ENCODE peak calls at places on chromosomes 3 and 15, in six cellular contexts. N is astrocyte of the cerebellum; I is adrenal gland; L is epithelial cell of esophagus; W is uterus; T is CD4-positive, alpha-beta T cell. K is an unnamed sample.

GRCh38 chr3:128404276-128405062 is 62.2 kb downstream of the DNAJB8 start:
- DNase-seq in N (no peak), I (no peak), L (no peak), W (no peak), T (no peak), K (no peak)

GRCh38 chr3:133894334-133895207 is 1.1 kb downstream of the RAB6B start:
- DNase-seq in N (no peak), I (no peak), L (no peak), W (no peak), T (no peak), K (peak)

GRCh38 chr3:113659121-113659531 is 37.3 kb downstream of the USF3 start:
- DNase-seq in N (no peak), I (no peak), L (no peak), W (no peak), T (no peak), K (no peak)

GRCh38 chr3:149174901-149175300 is 45.5 kb downstream of the HPS3 start:
- DNase-seq in N (peak), I (no peak), L (no peak), W (no peak), T (no peak), K (peak)

GRCh38 chr15:91956026-91956723 is 102.7 kb downstream of the SLCO3A1 start:
- DNase-seq in N (no peak), I (no peak), L (peak), W (no peak), T (no peak), K (no peak)

GRCh38 chr3:122572940-122573412 is 4.5 kb upstream of the PARP15 start:
- DNase-seq in N (no peak), I (peak), L (peak), W (peak), T (peak), K (peak)

GRCh38 chr15:89681146-89681545 is 2.0 kb upstream of the PLIN1 start:
- DNase-seq in N (no peak), I (no peak), L (no peak), W (no peak), T (no peak), K (no peak)

GRCh38 chr3:122635789-122636188 is 44.9 kb upstream of the PARP14 start:
- DNase-seq in N (peak), I (no peak), L (peak), W (no peak), T (no peak), K (no peak)

GRCh38 chr3:175346573-175347356 is 487.6 kb downstream of the NAALADL2 start:
- DNase-seq in N (peak), I (peak), L (peak), W (peak), T (no peak), K (no peak)

GRCh38 chr3:45583021-45583851 is 11.3 kb upstream of the LIMD1 start:
- DNase-seq in N (no peak), I (peak), L (no peak), W (peak), T (no peak), K (no peak)

GRCh38 chr15:85094685-85095084 is 113.0 kb downstream of the PDE8A start:
- DNase-seq in N (peak), I (no peak), L (peak), W (no peak), T (no peak), K (no peak)

GRCh38 chr3:47455806-47456452 is 19.8 kb downstream of the SCAP start:
- DNase-seq in N (no peak), I (no peak), L (peak), W (no peak), T (no peak), K (no peak)

GRCh38 chr15:101004500-101004899 is 85.3 kb downstream of the LRRK1 start:
- DNase-seq in N (no peak), I (no peak), L (no peak), W (no peak), T (no peak), K (no peak)

GRCh38 chr15:40790723-40791122 is 16.2 kb upstream of the ZFYVE19 start:
- DNase-seq in N (no peak), I (no peak), L (peak), W (no peak), T (no peak), K (no peak)

GRCh38 chr3:135918600-135918999 is 46.9 kb upstream of the PPP2R3A start:
- DNase-seq in N (peak), I (no peak), L (peak), W (no peak), T (no peak), K (no peak)

GRCh38 chr3:128094295-128095151 is 29.1 kb downstream of the RUVBL1 start:
- DNase-seq in N (no peak), I (no peak), L (peak), W (no peak), T (no peak), K (no peak)

GRCh38 chr3:162769559-162769958 is 1273.0 kb downstream of the OTOL1 start:
- DNase-seq in N (no peak), I (no peak), L (peak), W (no peak), T (no peak), K (no peak)

GRCh38 chr3:122671543-122671942 is 9.1 kb upstream of the PARP14 start:
- DNase-seq in N (no peak), I (no peak), L (no peak), W (no peak), T (no peak), K (no peak)

GRCh38 chr3:49359623-49360022 is 1.5 kb upstream of the GPX1 start:
- DNase-seq in N (no peak), I (no peak), L (peak), W (no peak), T (no peak), K (no peak)

GRCh38 chr3:82643948-82644347 is 882.5 kb upstream of the GBE1 start:
- DNase-seq in N (no peak), I (no peak), L (peak), W (no peak), T (no peak), K (no peak)

GRCh38 chr15:70503798-70504304 is 259.5 kb downstream of the UACA start:
- DNase-seq in N (no peak), I (no peak), L (no peak), W (no peak), T (no peak), K (no peak)

GRCh38 chr3:156609546-156609945 is 54.6 kb upstream of the SSR3 start:
- DNase-seq in N (no peak), I (no peak), L (no peak), W (no peak), T (no peak), K (no peak)

GRCh38 chr3:185693985-185694675 is 108.0 kb downstream of the SENP2 start:
- DNase-seq in N (no peak), I (no peak), L (no peak), W (no peak), T (no peak), K (no peak)

GRCh38 chr3:46682974-46683373 is 10.5 kb downstream of the ALS2CL start:
- DNase-seq in N (no peak), I (no peak), L (no peak), W (no peak), T (no peak), K (no peak)

GRCh38 chr15:56353740-56354139 is 11.5 kb upstream of the TEX9 start:
- DNase-seq in N (no peak), I (no peak), L (no peak), W (no peak), T (no peak), K (no peak)

GRCh38 chr3:112405845-112406244 is 72.9 kb downstream of the CD200 start:
- DNase-seq in N (no peak), I (no peak), L (peak), W (no peak), T (no peak), K (no peak)

GRCh38 chr3:155065537-155065936 is 14.6 kb upstream of the MME start:
- DNase-seq in N (no peak), I (no peak), L (peak), W (no peak), T (no peak), K (no peak)

GRCh38 chr15:92902723-92903587 is 2.8 kb downstream of the CHD2 start:
- DNase-seq in N (no peak), I (no peak), L (no peak), W (no peak), T (no peak), K (no peak)

GRCh38 chr3:187334904-187335303 is 33.3 kb upstream of the RTP4 start:
- DNase-seq in N (no peak), I (no peak), L (no peak), W (no peak), T (no peak), K (no peak)

GRCh38 chr3:28077566-28077965 is 163.9 kb upstream of the CMC1 start:
- DNase-seq in N (peak), I (peak), L (peak), W (no peak), T (no peak), K (no peak)

GRCh38 chr3:13491206-13491974 is 11.3 kb downstream of the HDAC11 start:
- DNase-seq in N (no peak), I (no peak), L (no peak), W (no peak), T (no peak), K (no peak)

GRCh38 chr3:178434206-178434805 is 101.9 kb upstream of the KCNMB2 start:
- DNase-seq in N (no peak), I (no peak), L (peak), W (no peak), T (no peak), K (no peak)
- TF ChIP-seq CTCF in N (no peak), I (no peak), L (peak), W (no peak), T (no peak), K (no peak)

GRCh38 chr15:69380100-69380725 is 33.9 kb upstream of the KIF23 start:
- DNase-seq in N (no peak), I (no peak), L (peak), W (no peak), T (no peak), K (no peak)
- TF ChIP-seq CTCF in N (peak), I (no peak), L (peak), W (no peak), T (no peak), K (no peak)

GRCh38 chr3:172339892-172340291 is 108.4 kb downstream of the GHSR start:
- DNase-seq in N (no peak), I (peak), L (no peak), W (no peak), T (no peak), K (no peak)
- TF ChIP-seq CTCF in N (no peak), I (no peak), L (no peak), W (no peak), T (no peak), K (no peak)

GRCh38 chr15:50824507-50824906 is 59.0 kb upstream of the SPPL2A start:
- DNase-seq in N (no peak), I (no peak), L (no peak), W (no peak), T (no peak), K (no peak)

GRCh38 chr15:50828610-50829206 is 63.2 kb upstream of the SPPL2A start:
- DNase-seq in N (peak), I (peak), L (peak), W (peak), T (no peak), K (no peak)

GRCh38 chr15:50823281-50823680 is 57.8 kb upstream of the SPPL2A start:
- DNase-seq in N (no peak), I (no peak), L (no peak), W (no peak), T (no peak), K (no peak)

GRCh38 chr15:50821476-50821875 is 56.0 kb upstream of the SPPL2A start:
- DNase-seq in N (no peak), I (no peak), L (no peak), W (no peak), T (no peak), K (no peak)

GRCh38 chr15:50825946-50826345 is 60.4 kb upstream of the SPPL2A start:
- DNase-seq in N (no peak), I (no peak), L (no peak), W (no peak), T (no peak), K (no peak)
- TF ChIP-seq CTCF in N (no peak), I (no peak), L (no peak), W (no peak), T (no peak), K (no peak)

DNA sequence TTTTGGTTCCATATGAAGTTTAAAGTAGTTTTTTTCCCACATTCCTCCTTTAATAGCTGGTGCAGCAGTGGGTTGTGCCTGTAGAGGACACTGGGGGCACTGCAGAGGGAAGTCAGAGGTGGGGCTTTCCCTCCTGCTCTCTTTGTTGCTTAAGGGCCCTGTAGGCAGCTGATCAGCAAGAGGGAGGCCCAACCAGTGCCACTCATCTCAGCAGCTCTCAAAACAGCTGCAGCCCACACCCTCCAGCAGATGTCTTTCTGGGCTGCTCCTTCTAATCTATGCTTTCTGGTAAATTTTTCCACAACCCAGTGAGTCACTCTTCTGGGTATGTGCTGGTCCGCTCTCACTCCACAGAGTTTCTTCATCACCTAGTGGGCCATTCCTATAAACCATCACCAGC is 263.8 kb downstream of the FEZF2 start:
- DNase-seq in N (peak), I (peak), L (peak), W (no peak), T (no peak), K (no peak)
- TF ChIP-seq CTCF in N (peak), I (no peak), L (no peak), W (no peak), T (no peak), K (no peak)

DNA sequence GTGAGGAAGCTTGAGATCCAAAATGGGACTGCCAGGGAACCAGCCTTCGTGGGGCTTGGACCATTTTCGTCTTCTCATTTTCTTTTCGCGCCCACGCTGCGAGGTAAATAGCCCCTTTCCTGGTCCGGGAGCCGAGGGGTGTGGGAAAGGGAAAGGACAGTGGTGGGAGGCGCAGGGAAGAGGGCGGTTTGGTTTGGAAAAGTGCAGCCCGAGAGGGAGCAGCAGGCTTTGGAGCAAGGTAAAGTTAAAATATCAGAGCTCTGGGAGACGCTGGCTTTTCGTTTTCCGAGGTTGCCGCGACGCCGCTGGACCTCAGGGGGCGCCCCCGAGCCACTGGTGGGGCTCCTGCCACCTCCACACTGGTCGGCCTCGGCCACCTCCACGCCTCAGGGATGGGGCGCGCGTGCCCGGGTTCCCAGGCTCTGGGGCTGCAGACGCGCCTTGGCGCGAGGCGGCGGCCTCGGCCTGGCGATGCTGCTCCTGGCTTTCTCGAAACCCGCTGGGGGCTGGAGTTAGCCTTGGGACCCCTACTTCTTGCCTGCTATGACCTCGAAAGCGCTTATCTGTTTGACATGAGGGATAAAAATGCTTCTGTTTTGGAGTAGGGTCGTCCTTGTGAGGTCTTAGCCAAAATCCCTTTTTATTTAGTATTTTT is 3.2 kb downstream of the PTPRG start:
- DNase-seq in N (peak), I (peak), L (peak), W (peak), T (no peak), K (peak)
- TF ChIP-seq CTCF in N (peak), I (peak), L (peak), W (peak), T (no peak), K (no peak)